ENCODE peak calls at places on chromosomes 4 and X, in six cellular contexts. One of them, this sample, is unnamed.

GRCh38 chr4:6885953-6886557 is 23.6 kb upstream of the TBC1D14 start:
- DNase-seq in GM13976: peak; percentile 41
- DNase-seq in PC-3: peak; percentile 15
- DNase-seq in ovary: no peak
- DNase-seq in H9: no peak
- DNase-seq in chondrocyte: peak; percentile 47
- DNase-seq in this sample: no peak

GRCh38 chrX:134460861-134461218 is 875 bp downstream of the HPRT1 start:
- DNase-seq in chondrocyte: no peak
- DNase-seq in GM13976: no peak
- DNase-seq in H9: no peak
- DNase-seq in PC-3: peak; percentile 16
- DNase-seq in ovary: no peak
- DNase-seq in this sample: no peak

GRCh38 chr4:6120361-6120760 is 80.0 kb downstream of the JAKMIP1 start:
- DNase-seq in GM13976: no peak
- DNase-seq in chondrocyte: no peak
- DNase-seq in PC-3: no peak
- DNase-seq in ovary: no peak
- DNase-seq in H9: no peak
- DNase-seq in this sample: no peak

GRCh38 chr4:142656178-142656577 is 189.9 kb downstream of the INPP4B start:
- DNase-seq in H9: no peak
- DNase-seq in chondrocyte: no peak
- DNase-seq in ovary: no peak
- DNase-seq in PC-3: no peak
- DNase-seq in GM13976: no peak
- DNase-seq in this sample: peak; percentile 56

GRCh38 chr4:157270108-157270507 is 49.6 kb downstream of the GRIA2 start:
- DNase-seq in H9: no peak
- DNase-seq in ovary: no peak
- DNase-seq in chondrocyte: no peak
- DNase-seq in PC-3: no peak
- DNase-seq in GM13976: no peak
- DNase-seq in this sample: no peak

GRCh38 chr4:79917246-79917645 is 155.8 kb downstream of the ANTXR2 start:
- DNase-seq in GM13976: no peak
- DNase-seq in chondrocyte: no peak
- DNase-seq in PC-3: peak; percentile 53
- DNase-seq in H9: peak; percentile 77
- DNase-seq in ovary: no peak
- DNase-seq in this sample: peak; percentile 45

GRCh38 chr4:61517144-61517543 is 317.0 kb downstream of the ADGRL3 start:
- DNase-seq in PC-3: no peak
- DNase-seq in GM13976: no peak
- DNase-seq in ovary: no peak
- DNase-seq in H9: peak; percentile 90
- DNase-seq in chondrocyte: no peak
- DNase-seq in this sample: peak; percentile 71

GRCh38 chrX:38225093-38225492 is 4.4 kb upstream of the SRPX start:
- DNase-seq in GM13976: no peak
- DNase-seq in chondrocyte: no peak
- DNase-seq in PC-3: no peak
- DNase-seq in ovary: no peak
- DNase-seq in H9: no peak
- DNase-seq in this sample: no peak

GRCh38 chr4:107838138-107838618 is 13.4 kb downstream of the SGMS2 start:
- DNase-seq in GM13976: no peak
- DNase-seq in PC-3: no peak
- DNase-seq in H9: no peak
- DNase-seq in ovary: no peak
- DNase-seq in chondrocyte: no peak
- DNase-seq in this sample: no peak

GRCh38 chr4:1244081-1244977 is 4.6 kb downstream of the CTBP1 start:
- DNase-seq in PC-3: no peak
- DNase-seq in chondrocyte: peak; percentile 83
- DNase-seq in H9: no peak
- DNase-seq in ovary: peak; percentile 51
- DNase-seq in GM13976: peak; percentile 18
- DNase-seq in this sample: peak; percentile 59

GRCh38 chr4:25223770-25224375 is 10.0 kb upstream of the PI4K2B start:
- DNase-seq in PC-3: peak; percentile 41
- DNase-seq in ovary: no peak
- DNase-seq in H9: peak; percentile 46
- DNase-seq in GM13976: no peak
- DNase-seq in chondrocyte: no peak
- DNase-seq in this sample: no peak

GRCh38 chr4:102678695-102679335 is 82.0 kb downstream of the MANBA start:
- DNase-seq in PC-3: peak; percentile 43
- DNase-seq in ovary: no peak
- DNase-seq in H9: no peak
- DNase-seq in chondrocyte: no peak
- DNase-seq in GM13976: no peak
- DNase-seq in this sample: no peak

GRCh38 chrX:13902406-13902805 is 85.5 kb upstream of the GPM6B start:
- DNase-seq in chondrocyte: no peak
- DNase-seq in GM13976: no peak
- DNase-seq in PC-3: no peak
- DNase-seq in ovary: no peak
- DNase-seq in H9: no peak
- DNase-seq in this sample: no peak

GRCh38 chrX:1108451-1109445 is 103.7 kb downstream of the CRLF2 start:
- DNase-seq in GM13976: no peak
- DNase-seq in chondrocyte: no peak
- DNase-seq in H9: peak; percentile 60
- DNase-seq in PC-3: no peak
- DNase-seq in ovary: no peak
- DNase-seq in this sample: no peak

GRCh38 chrX:15167826-15168225 is 102.1 kb downstream of the ASB9 start:
- DNase-seq in GM13976: no peak
- DNase-seq in PC-3: no peak
- DNase-seq in H9: no peak
- DNase-seq in ovary: no peak
- DNase-seq in chondrocyte: no peak
- DNase-seq in this sample: no peak

GRCh38 chrX:997631-998137 is 214.8 kb downstream of the CRLF2 start:
- DNase-seq in H9: peak; percentile 75
- DNase-seq in chondrocyte: no peak
- DNase-seq in PC-3: no peak
- DNase-seq in ovary: no peak
- DNase-seq in GM13976: no peak
- DNase-seq in this sample: peak; percentile 48

GRCh38 chr4:62070291-62070852 is 870.2 kb downstream of the ADGRL3 start:
- DNase-seq in H9: peak; percentile 40
- DNase-seq in ovary: no peak
- DNase-seq in GM13976: no peak
- DNase-seq in PC-3: peak; percentile 26
- DNase-seq in chondrocyte: peak; percentile 51
- DNase-seq in this sample: no peak

GRCh38 chr4:142801966-142802365 is 44.1 kb downstream of the INPP4B start:
- DNase-seq in PC-3: peak; percentile 74
- DNase-seq in H9: no peak
- DNase-seq in GM13976: no peak
- DNase-seq in chondrocyte: no peak
- DNase-seq in ovary: no peak
- DNase-seq in this sample: no peak

GRCh38 chr4:86453044-86453501 is 93.2 kb upstream of the MAPK10 start:
- DNase-seq in PC-3: peak; percentile 4
- DNase-seq in GM13976: no peak
- DNase-seq in ovary: peak; percentile 47
- DNase-seq in chondrocyte: no peak
- DNase-seq in H9: no peak
- DNase-seq in this sample: no peak

GRCh38 chrX:134374294-134374693 is 85.7 kb upstream of the HPRT1 start:
- DNase-seq in GM13976: no peak
- DNase-seq in H9: no peak
- DNase-seq in chondrocyte: no peak
- DNase-seq in PC-3: peak; percentile 36
- DNase-seq in ovary: no peak
- DNase-seq in this sample: no peak

GRCh38 chrX:111133389-111133788 is 37.4 kb downstream of the PAK3 start:
- DNase-seq in chondrocyte: no peak
- DNase-seq in PC-3: peak; percentile 23
- DNase-seq in H9: no peak
- DNase-seq in ovary: no peak
- DNase-seq in GM13976: no peak
- DNase-seq in this sample: no peak

GRCh38 chr4:119057417-119057816 is 78.2 kb upstream of the MYOZ2 start:
- DNase-seq in PC-3: no peak
- DNase-seq in ovary: no peak
- DNase-seq in GM13976: no peak
- DNase-seq in chondrocyte: no peak
- DNase-seq in H9: no peak
- DNase-seq in this sample: no peak

GRCh38 chr4:129602447-129602846 is 506.5 kb downstream of the C4orf33 start:
- DNase-seq in PC-3: no peak
- DNase-seq in chondrocyte: no peak
- DNase-seq in ovary: no peak
- DNase-seq in GM13976: no peak
- DNase-seq in H9: no peak
- DNase-seq in this sample: no peak

GRCh38 chr4:53490161-53490915 is 100.9 kb downstream of the LNX1 start:
- DNase-seq in H9: no peak
- DNase-seq in GM13976: no peak
- DNase-seq in ovary: no peak
- DNase-seq in PC-3: no peak
- DNase-seq in chondrocyte: no peak
- DNase-seq in this sample: no peak

GRCh38 chr4:2066011-2066551 is 7.0 kb downstream of the NAT8L start:
- DNase-seq in H9: no peak
- DNase-seq in ovary: peak; percentile 30
- DNase-seq in PC-3: no peak
- DNase-seq in GM13976: no peak
- DNase-seq in chondrocyte: peak; percentile 88
- DNase-seq in this sample: peak; percentile 8

GRCh38 chrX:114626323-114626722 is 42.4 kb downstream of the HTR2C start:
- DNase-seq in GM13976: peak; percentile 8
- DNase-seq in chondrocyte: no peak
- DNase-seq in PC-3: peak; percentile 39
- DNase-seq in H9: no peak
- DNase-seq in ovary: no peak
- DNase-seq in this sample: no peak
- TF ChIP-seq CTCF in GM13976: peak; percentile 18
- TF ChIP-seq CTCF in chondrocyte: peak; percentile 76
- TF ChIP-seq CTCF in PC-3: peak; percentile 55
- TF ChIP-seq CTCF in H9: peak; percentile 77
- TF ChIP-seq CTCF in ovary: no peak
- TF ChIP-seq CTCF in this sample: peak; percentile 41

GRCh38 chrX:103177561-103177960 is 37.3 kb upstream of the BEX4 start:
- DNase-seq in H9: no peak
- DNase-seq in chondrocyte: no peak
- DNase-seq in ovary: no peak
- DNase-seq in GM13976: no peak
- DNase-seq in PC-3: no peak
- DNase-seq in this sample: no peak

GRCh38 chrX:103171353-103171752 is 43.6 kb upstream of the BEX4 start:
- DNase-seq in H9: no peak
- DNase-seq in PC-3: no peak
- DNase-seq in ovary: no peak
- DNase-seq in GM13976: no peak
- DNase-seq in chondrocyte: no peak
- DNase-seq in this sample: no peak

GRCh38 chrX:103170216-103170615 is 44.7 kb upstream of the BEX4 start:
- DNase-seq in PC-3: peak; percentile 63
- DNase-seq in GM13976: no peak
- DNase-seq in H9: no peak
- DNase-seq in ovary: no peak
- DNase-seq in chondrocyte: no peak
- DNase-seq in this sample: no peak

DNA sequence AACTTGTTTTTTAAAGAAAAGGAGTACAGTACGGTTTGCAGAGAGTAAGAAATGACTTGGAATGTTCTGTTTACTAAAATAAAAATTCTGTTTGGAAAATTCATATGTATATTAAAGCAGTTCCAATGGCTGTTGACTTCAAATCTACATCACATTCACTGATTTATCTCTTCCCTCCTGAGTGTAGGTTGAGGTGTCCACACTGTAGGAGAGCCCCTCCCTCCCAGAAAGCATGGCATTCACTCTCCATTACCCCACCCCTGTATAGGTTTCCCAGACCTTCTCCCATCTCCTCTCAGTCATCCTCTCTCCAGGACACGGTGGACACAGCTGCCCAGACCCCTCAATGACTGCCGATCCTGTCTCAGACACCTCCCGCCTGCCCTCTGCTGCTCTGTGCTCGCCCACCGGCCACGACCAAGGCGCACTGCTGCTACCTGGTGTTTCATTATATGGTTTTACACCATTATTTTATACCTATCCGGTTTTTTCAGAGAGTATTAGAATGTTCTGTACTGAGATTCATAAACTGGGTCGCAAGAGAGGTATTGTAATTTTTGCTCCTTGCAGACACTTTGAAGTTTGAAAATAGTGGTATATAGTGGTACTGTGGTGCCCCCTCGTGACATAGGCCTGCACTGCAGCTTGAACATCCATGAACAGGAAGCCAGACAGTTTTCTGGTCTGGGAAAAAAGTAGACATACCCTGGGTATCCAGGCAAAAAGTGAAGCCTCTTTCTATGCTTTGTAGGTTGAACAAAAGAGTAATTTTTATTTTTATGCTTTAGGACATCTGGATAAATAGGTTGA is 38.8 kb upstream of the BEX4 start:
- DNase-seq in H9: peak; percentile 46
- DNase-seq in PC-3: peak; percentile 76
- DNase-seq in GM13976: peak; percentile 64
- DNase-seq in chondrocyte: no peak
- DNase-seq in ovary: peak; percentile 65
- DNase-seq in this sample: peak; percentile 72
- TF ChIP-seq CTCF in H9: peak; percentile 86
- TF ChIP-seq CTCF in PC-3: peak; percentile 88
- TF ChIP-seq CTCF in GM13976: peak; percentile 60
- TF ChIP-seq CTCF in chondrocyte: peak; percentile 87
- TF ChIP-seq CTCF in ovary: no peak
- TF ChIP-seq CTCF in this sample: peak; percentile 77

DNA sequence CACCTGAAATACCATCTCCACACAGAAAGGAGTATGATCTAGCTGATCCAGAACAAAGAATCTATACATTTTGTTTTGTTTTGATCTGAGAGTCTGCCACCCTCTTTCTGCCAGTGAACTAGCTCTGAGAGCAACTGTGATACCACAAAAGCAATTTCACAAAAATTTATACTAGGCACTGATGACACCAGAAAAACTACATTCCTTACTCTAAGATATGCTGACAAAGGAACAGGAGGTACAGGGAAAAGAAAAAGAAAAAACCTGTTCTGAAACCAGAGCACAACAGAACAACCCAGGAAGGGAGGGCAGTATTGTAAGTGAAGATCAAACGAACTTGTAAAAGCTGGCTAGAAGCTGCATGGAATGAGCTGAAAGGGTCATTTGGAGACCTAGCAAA is 32.0 kb downstream of the AMOT start:
- DNase-seq in GM13976: no peak
- DNase-seq in chondrocyte: no peak
- DNase-seq in H9: no peak
- DNase-seq in ovary: no peak
- DNase-seq in PC-3: no peak
- DNase-seq in this sample: no peak
- TF ChIP-seq CTCF in GM13976: no peak
- TF ChIP-seq CTCF in chondrocyte: no peak
- TF ChIP-seq CTCF in H9: no peak
- TF ChIP-seq CTCF in ovary: no peak
- TF ChIP-seq CTCF in PC-3: no peak
- TF ChIP-seq CTCF in this sample: no peak

GRCh38 chrX:40299028-40299479 is 201.3 kb upstream of the BCOR start:
- DNase-seq in GM13976: no peak
- DNase-seq in PC-3: no peak
- DNase-seq in H9: peak; percentile 49
- DNase-seq in chondrocyte: no peak
- DNase-seq in ovary: peak; percentile 53
- DNase-seq in this sample: peak; percentile 20
- TF ChIP-seq CTCF in GM13976: no peak
- TF ChIP-seq CTCF in PC-3: peak; percentile 32
- TF ChIP-seq CTCF in H9: peak; percentile 54
- TF ChIP-seq CTCF in chondrocyte: peak; percentile 66
- TF ChIP-seq CTCF in ovary: no peak
- TF ChIP-seq CTCF in this sample: peak; percentile 15

This sample was measured in glutamatergic neuron.